ENCODE peak calls at places on chromosomes 2 and 18, in ten cellular contexts. T, J, O, R, K, U, E, N, C and Y are unnamed samples.

GRCh38 chr2:45809205-45809604 is 157.7 kb downstream of the PRKCE start:
- DNase-seq in C (no peak), O (no peak), E (no peak), U (no peak), R (no peak), J (no peak), T (no peak), N (no peak), K (no peak), Y (no peak)

GRCh38 chr2:7467782-7468447 is 550.7 kb downstream of the RNF144A start:
- DNase-seq in U (no peak), E (no peak), R (no peak), C (no peak), K (no peak), O (no peak), J (no peak), T (no peak), N (no peak), Y (no peak)

GRCh38 chr2:240919161-240919781 is 13.1 kb downstream of the CROCC2 start:
- DNase-seq in R (no peak), T (no peak), C (no peak), O (peak; percentile 11), N (peak; percentile 45), K (no peak), U (no peak), J (peak; percentile 60), E (no peak), Y (no peak)

GRCh38 chr2:101305492-101306123 is 2.9 kb downstream of the RNF149 start:
- DNase-seq in N (no peak), E (no peak), R (no peak), T (no peak), U (no peak), K (peak; percentile 89), J (no peak), O (no peak), C (no peak), Y (no peak)

GRCh38 chr2:197010200-197011020 is 83.9 kb upstream of the PGAP1 start:
- DNase-seq in C (no peak), J (no peak), E (no peak), U (no peak), K (peak; percentile 47), N (no peak), R (no peak), O (no peak), T (peak; percentile 14), Y (no peak)

GRCh38 chr2:236366406-236366805 is 102.2 kb upstream of the ASB18 start:
- DNase-seq in C (peak; percentile 10), R (no peak), N (no peak), K (peak; percentile 4), U (peak; percentile 26), E (no peak), T (no peak), J (no peak), O (no peak), Y (no peak)

GRCh38 chr2:236085647-236086046 is 82.5 kb downstream of the GBX2 start:
- DNase-seq in T (no peak), U (no peak), N (no peak), K (no peak), R (no peak), C (peak; percentile 54), O (no peak), J (no peak), E (peak; percentile 19), Y (no peak)

GRCh38 chr2:237075749-237076599 is 9.7 kb upstream of the COPS8 start:
- DNase-seq in O (no peak), J (peak; percentile 69), N (no peak), C (no peak), U (no peak), T (no peak), R (no peak), K (no peak), E (no peak), Y (no peak)

GRCh38 chr2:43210467-43211303 is 15.7 kb downstream of the ZFP36L2 start:
- DNase-seq in T (no peak), R (no peak), E (no peak), C (no peak), K (peak; percentile 45), U (no peak), O (no peak), J (peak; percentile 81), N (peak; percentile 82), Y (peak; percentile 88)

GRCh38 chr2:27014771-27015433 is 17.9 kb upstream of the TMEM214 start:
- DNase-seq in K (no peak), R (no peak), N (no peak), E (no peak), J (no peak), O (no peak), C (no peak), U (no peak), T (no peak), Y (no peak)

GRCh38 chr2:239642406-239643004 is 241.7 kb upstream of the HDAC4 start:
- DNase-seq in T (no peak), N (no peak), E (no peak), J (no peak), U (no peak), R (no peak), C (peak; percentile 12), K (no peak), O (no peak), Y (no peak)

GRCh38 chr2:85780316-85781092 is 26.7 kb downstream of the ATOH8 start:
- DNase-seq in R (no peak), O (no peak), K (no peak), T (no peak), U (no peak), C (no peak), N (peak; percentile 55), E (no peak), J (peak; percentile 65), Y (no peak)

GRCh38 chr2:236939751-236940229 is 145.9 kb upstream of the COPS8 start:
- DNase-seq in N (no peak), C (no peak), R (no peak), K (peak; percentile 34), T (no peak), E (no peak), U (no peak), J (no peak), O (no peak), Y (no peak)

GRCh38 chr2:196503398-196503797 is 136.1 kb upstream of the CCDC150 start:
- DNase-seq in N (no peak), J (no peak), T (no peak), O (no peak), E (no peak), R (no peak), U (no peak), K (no peak), C (no peak), Y (no peak)

GRCh38 chr2:213119061-213119809 is 32.2 kb downstream of the IKZF2 start:
- DNase-seq in U (peak; percentile 59), O (no peak), R (no peak), N (no peak), K (peak; percentile 88), E (no peak), C (no peak), T (no peak), J (no peak), Y (no peak)

GRCh38 chr2:223944704-223945531 is at the start of gene WDFY1:
- DNase-seq in T (peak; percentile 86), N (peak; percentile 93), O (peak; percentile 80), R (peak; percentile 59), U (no peak), K (peak; percentile 88), E (peak; percentile 77), J (peak; percentile 95), C (peak; percentile 90), Y (peak; percentile 71)

GRCh38 chr2:171568085-171568484 is 45.8 kb downstream of the CYBRD1 start:
- DNase-seq in C (no peak), K (no peak), T (no peak), R (no peak), J (no peak), O (no peak), N (no peak), U (no peak), E (no peak), Y (no peak)

GRCh38 chr18:79890638-79891037 is 60.8 kb downstream of the SLC66A2 start:
- DNase-seq in U (no peak), E (no peak), C (no peak), R (no peak), N (no peak), O (no peak), J (no peak), T (no peak), K (no peak), Y (no peak)

DNA sequence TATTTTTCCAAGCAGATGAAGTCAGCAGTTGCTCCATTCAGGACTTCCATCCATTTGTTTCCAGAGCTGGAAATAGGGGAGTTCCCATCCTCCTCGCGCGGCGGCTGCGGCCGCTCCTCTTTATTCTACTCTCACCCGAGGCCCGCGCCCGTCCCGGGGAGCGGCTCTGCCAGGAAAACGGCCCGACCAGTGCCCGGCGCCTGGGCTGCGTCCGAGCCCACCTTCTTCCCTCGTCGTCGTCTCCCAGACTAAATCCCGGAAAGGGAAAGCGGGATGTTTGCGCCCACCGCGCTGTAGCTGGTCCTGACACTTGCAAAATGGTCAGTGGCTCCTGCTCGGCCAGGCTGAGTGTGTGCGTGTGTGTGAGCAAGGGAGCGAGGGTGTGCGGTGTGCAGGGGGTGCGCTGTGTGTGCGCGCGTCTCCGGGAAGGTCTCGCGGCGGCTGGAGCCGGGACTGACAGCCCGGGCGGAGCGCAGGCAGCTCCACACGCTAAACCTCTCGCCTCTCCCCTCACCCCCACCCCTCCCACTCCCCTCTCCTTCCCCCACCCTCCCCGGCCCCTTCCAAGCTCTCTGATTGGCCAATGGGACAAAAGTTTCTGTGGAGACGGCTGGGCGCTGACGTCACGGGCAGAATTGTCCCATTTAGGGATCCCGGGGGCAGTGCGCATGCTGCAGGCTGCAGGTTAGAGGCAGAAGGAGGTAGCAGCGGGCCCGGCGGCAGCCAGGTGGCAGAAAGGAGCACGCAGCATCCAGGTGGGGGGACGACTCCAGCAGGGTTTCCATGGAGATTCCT is at the start of gene NOL4:
- DNase-seq in T (peak; percentile 99), C (peak; percentile 99), U (no peak), R (no peak), K (peak; percentile 52), E (peak; percentile 63), J (peak; percentile 75), O (no peak), N (peak; percentile 67), Y (no peak)
- TF ChIP-seq CTCF in T (peak; percentile 32), C (peak; percentile 79), U (no peak), R (no peak), K (no peak), E (peak; percentile 63), J (no peak), O (no peak), N (no peak), Y (no peak)

GRCh38 chr2:10798783-10799182 is 13.8 kb downstream of the PDIA6 start:
- DNase-seq in E (no peak), N (no peak), R (no peak), U (no peak), O (no peak), T (peak; percentile 50), C (peak; percentile 64), K (no peak), J (no peak), Y (no peak)
- TF ChIP-seq CTCF in E (peak; percentile 23), N (no peak), R (no peak), U (no peak), O (no peak), T (no peak), C (peak; percentile 61), K (no peak), J (no peak), Y (no peak)

GRCh38 chr2:44620189-44620990 is 258.6 kb downstream of the CAMKMT start:
- DNase-seq in E (no peak), N (no peak), T (no peak), K (no peak), O (no peak), R (no peak), C (no peak), J (no peak), U (no peak), Y (no peak)
- TF ChIP-seq CTCF in E (no peak), N (no peak), T (no peak), K (no peak), O (no peak), R (no peak), C (peak; percentile 38), J (no peak), U (no peak), Y (no peak)

GRCh38 chr18:30271716-30272115 is 770.8 kb downstream of the DSC3 start:
- DNase-seq in R (no peak), U (no peak), T (no peak), E (no peak), O (no peak), C (no peak), J (no peak), K (no peak), N (no peak), Y (no peak)
- TF ChIP-seq CTCF in R (no peak), U (no peak), T (no peak), E (no peak), O (no peak), C (peak; percentile 61), J (no peak), K (no peak), N (no peak), Y (no peak)